ENCODE peak calls at places on chromosomes 11 and 22, in seven cellular contexts. X, L, Y, Z, E, K and A are unnamed samples.

GRCh38 chr22:20758688-20759087 is 15.2 kb upstream of the SERPIND1 start:
- DNase-seq in Y (no peak), Z (no peak), K (no peak), E (no peak), L (no peak), X (no peak), A (peak)

GRCh38 chr11:60869451-60869825 is 2.1 kb downstream of the ZP1 start:
- DNase-seq in Z (no peak), Y (no peak), X (no peak), E (no peak), L (no peak), K (no peak), A (no peak)

GRCh38 chr11:76806131-76806530 is 23.0 kb downstream of the TSKU start:
- DNase-seq in L (no peak), X (no peak), E (no peak), Z (no peak), K (no peak), Y (no peak), A (no peak)

GRCh38 chr22:37021710-37022482 is 2.4 kb downstream of the MPST start:
- DNase-seq in L (no peak), E (no peak), X (no peak), K (no peak), Y (peak), Z (no peak), A (peak)

GRCh38 chr11:10113852-10114251 is 180.2 kb downstream of the SBF2 start:
- DNase-seq in K (no peak), Z (no peak), L (no peak), E (no peak), X (no peak), Y (no peak), A (no peak)

GRCh38 chr11:112548641-112549040 is 288.0 kb upstream of the PLET1 start:
- DNase-seq in Z (no peak), Y (no peak), E (no peak), K (no peak), X (no peak), L (no peak), A (no peak)

GRCh38 chr22:44638966-44639739 is 62.9 kb upstream of the PRR5 start:
- DNase-seq in E (no peak), L (no peak), K (no peak), Y (no peak), Z (no peak), X (peak), A (no peak)

GRCh38 chr11:69211540-69212120 is 55.9 kb downstream of the SMIM38 start:
- DNase-seq in Z (no peak), E (no peak), L (no peak), K (no peak), X (no peak), Y (no peak), A (no peak)

GRCh38 chr11:13760115-13760514 is 91.6 kb downstream of the FAR1 start:
- DNase-seq in X (no peak), K (no peak), Z (no peak), E (no peak), L (no peak), Y (no peak), A (no peak)

GRCh38 chr11:120401506-120401905 is 65.3 kb downstream of the ARHGEF12 start:
- DNase-seq in Y (no peak), Z (no peak), X (no peak), K (no peak), L (no peak), E (no peak), A (no peak)

GRCh38 chr22:50041361-50042065 is 16.6 kb downstream of the TTLL8 start:
- DNase-seq in Y (no peak), E (no peak), Z (no peak), X (no peak), L (no peak), K (no peak), A (no peak)

GRCh38 chr11:102451693-102452460 is 688 bp downstream of the TMEM123 start:
- DNase-seq in X (peak), Y (peak), Z (peak), E (peak), K (peak), L (no peak), A (peak)

GRCh38 chr11:86969258-86969657 is 14.1 kb upstream of the FZD4 start:
- DNase-seq in Z (no peak), E (no peak), Y (no peak), K (no peak), X (no peak), L (no peak), A (no peak)

GRCh38 chr22:29780220-29780619 is 13.1 kb downstream of the UQCR10 start:
- DNase-seq in E (no peak), Z (no peak), X (no peak), K (no peak), L (no peak), Y (no peak), A (no peak)

GRCh38 chr11:115129771-115130306 is 374.4 kb downstream of the CADM1 start:
- DNase-seq in X (no peak), K (no peak), L (no peak), E (no peak), Y (no peak), Z (no peak), A (no peak)

GRCh38 chr22:27825174-27825573 is 23.6 kb upstream of the MN1 start:
- DNase-seq in X (no peak), Y (no peak), L (no peak), E (no peak), K (no peak), Z (no peak), A (peak)

GRCh38 chr11:61027141-61027840 is 55.8 kb downstream of the CD6 start:
- DNase-seq in Z (no peak), E (no peak), X (no peak), K (no peak), Y (no peak), L (no peak), A (no peak)

GRCh38 chr11:101428918-101429317 is 154.9 kb downstream of the TRPC6 start:
- DNase-seq in Z (no peak), L (no peak), X (no peak), K (no peak), Y (no peak), E (no peak), A (no peak)

GRCh38 chr11:113951487-113951886 is 23.4 kb upstream of the HTR3A start:
- DNase-seq in L (no peak), K (no peak), E (no peak), X (no peak), Z (no peak), Y (no peak), A (no peak)

GRCh38 chr11:102924851-102925380 is 30.6 kb downstream of the MMP13 start:
- DNase-seq in X (no peak), E (no peak), Y (no peak), Z (no peak), K (no peak), L (no peak), A (peak)

GRCh38 chr11:111336582-111337256 is 38.4 kb downstream of the POU2AF3 start:
- DNase-seq in Y (peak), E (no peak), K (no peak), X (no peak), L (no peak), Z (no peak), A (no peak)